ENCODE peak calls at places on chromosomes 1 and 21, in six cellular contexts. One of them, this sample, is unnamed.

GRCh38 chr1:212196355-212196754 is 88.9 kb upstream of the PPP2R5A start:
- DNase-seq in K562: no peak
- DNase-seq in GM12878: no peak
- DNase-seq in HCT116: no peak
- DNase-seq in HepG2: no peak
- DNase-seq in SK-N-SH: no peak
- DNase-seq in this sample: no peak

GRCh38 chr1:172952541-172952940 is 98.2 kb downstream of the TNFSF18 start:
- DNase-seq in K562: no peak
- DNase-seq in GM12878: no peak
- DNase-seq in HCT116: no peak
- DNase-seq in HepG2: no peak
- DNase-seq in SK-N-SH: no peak
- DNase-seq in this sample: no peak

GRCh38 chr1:38787041-38787440 is 72.5 kb downstream of the RRAGC start:
- DNase-seq in K562: no peak
- DNase-seq in GM12878: no peak
- DNase-seq in HCT116: no peak
- DNase-seq in HepG2: no peak
- DNase-seq in SK-N-SH: no peak
- DNase-seq in this sample: no peak

GRCh38 chr1:222916067-222916466 is 101.2 kb downstream of the DISP1 start:
- DNase-seq in K562: no peak
- DNase-seq in GM12878: no peak
- DNase-seq in HCT116: no peak
- DNase-seq in HepG2: no peak
- DNase-seq in SK-N-SH: no peak
- DNase-seq in this sample: no peak

GRCh38 chr1:17198476-17199258 is 6.3 kb upstream of the PADI1 start:
- DNase-seq in K562: no peak
- DNase-seq in GM12878: no peak
- DNase-seq in HCT116: no peak
- DNase-seq in HepG2: no peak
- DNase-seq in SK-N-SH: no peak
- DNase-seq in this sample: no peak

GRCh38 chr1:22826630-22827580 is 116.3 kb downstream of the EPHB2 start:
- DNase-seq in K562: no peak
- DNase-seq in GM12878: no peak
- DNase-seq in HCT116: no peak
- DNase-seq in HepG2: no peak
- DNase-seq in SK-N-SH: no peak
- DNase-seq in this sample: no peak

GRCh38 chr1:175218786-175219447 is 26.3 kb upstream of the KIAA0040 start:
- DNase-seq in K562: no peak
- DNase-seq in GM12878: no peak
- DNase-seq in HCT116: peak; percentile 56
- DNase-seq in HepG2: no peak
- DNase-seq in SK-N-SH: no peak
- DNase-seq in this sample: no peak

GRCh38 chr1:212293579-212293978 is 8.4 kb downstream of the PPP2R5A start:
- DNase-seq in K562: peak; percentile 38
- DNase-seq in GM12878: no peak
- DNase-seq in HCT116: no peak
- DNase-seq in HepG2: no peak
- DNase-seq in SK-N-SH: no peak
- DNase-seq in this sample: no peak

DNA sequence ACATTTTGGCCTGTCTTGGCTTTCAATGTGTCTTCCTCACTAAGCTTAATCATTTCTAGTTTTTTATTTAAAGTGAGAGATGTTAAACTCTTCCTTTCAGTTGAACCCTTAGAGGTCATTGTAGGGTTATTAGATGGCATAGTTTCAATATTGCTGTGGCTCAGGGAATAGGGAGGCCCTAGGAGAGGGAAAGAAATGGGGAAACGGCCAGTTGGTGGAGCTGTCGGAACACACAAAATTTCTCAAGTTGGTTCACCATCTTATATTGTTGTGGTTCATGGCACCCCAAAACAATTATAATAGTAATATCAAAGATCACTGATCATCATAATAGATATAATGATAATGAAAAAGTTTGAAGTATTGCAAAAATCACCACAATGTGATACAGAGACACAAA is 31.4 kb upstream of the KAZN start:
- DNase-seq in K562: no peak
- DNase-seq in GM12878: no peak
- DNase-seq in HCT116: peak; percentile 8
- DNase-seq in HepG2: no peak
- DNase-seq in SK-N-SH: no peak
- DNase-seq in this sample: no peak
- TF ChIP-seq CTCF in K562: peak; percentile 11
- TF ChIP-seq CTCF in GM12878: no peak
- TF ChIP-seq CTCF in HCT116: peak; percentile 33
- TF ChIP-seq CTCF in HepG2: peak; percentile 19
- TF ChIP-seq CTCF in SK-N-SH: no peak
- TF ChIP-seq CTCF in this sample: peak; percentile 40

DNA sequence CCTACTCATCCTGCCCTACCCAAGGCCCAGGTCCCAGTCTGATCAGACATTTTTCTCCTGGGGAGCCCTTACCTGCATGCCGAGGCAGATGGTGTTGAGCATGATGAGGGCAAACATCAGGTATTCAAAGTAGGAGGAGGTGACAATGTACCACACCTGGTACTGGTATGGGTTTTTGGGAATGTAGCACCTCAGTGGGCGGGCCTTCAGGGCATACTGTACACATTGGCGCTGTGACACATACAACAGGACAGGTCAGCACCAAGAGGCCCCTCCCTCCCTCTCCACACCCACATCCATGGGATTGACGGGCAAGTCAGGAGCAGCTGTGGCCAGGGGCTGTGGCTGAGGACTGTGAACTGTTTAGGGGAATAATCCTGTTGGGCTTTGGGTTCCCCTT is 37.1 kb upstream of the KIF21B start:
- DNase-seq in K562: no peak
- DNase-seq in GM12878: no peak
- DNase-seq in HCT116: no peak
- DNase-seq in HepG2: no peak
- DNase-seq in SK-N-SH: no peak
- DNase-seq in this sample: no peak
- TF ChIP-seq SIN3A in K562: no peak
- TF ChIP-seq SIN3A in GM12878: no peak
- TF ChIP-seq SIN3A in HCT116: no peak
- TF ChIP-seq SIN3A in HepG2: no peak
- TF ChIP-seq SIN3A in SK-N-SH: no peak
- TF ChIP-seq SIN3A in this sample: no peak

GRCh38 chr1:153791856-153792253 is 16.6 kb downstream of the SLC27A3 start:
- DNase-seq in K562: no peak
- DNase-seq in GM12878: no peak
- DNase-seq in HCT116: no peak
- DNase-seq in HepG2: no peak
- DNase-seq in SK-N-SH: no peak
- DNase-seq in this sample: no peak
- TF ChIP-seq REST in K562: no peak
- TF ChIP-seq REST in GM12878: no peak
- TF ChIP-seq REST in HCT116: no peak
- TF ChIP-seq REST in HepG2: no peak
- TF ChIP-seq REST in SK-N-SH: no peak
- TF ChIP-seq REST in this sample: no peak

GRCh38 chr21:39082656-39083376 is 100.4 kb downstream of the PSMG1 start:
- DNase-seq in K562: peak; percentile 62
- DNase-seq in GM12878: no peak
- DNase-seq in HCT116: peak; percentile 13
- DNase-seq in HepG2: peak; percentile 64
- DNase-seq in SK-N-SH: no peak
- DNase-seq in this sample: no peak
- TF ChIP-seq CTCF in K562: no peak
- TF ChIP-seq CTCF in GM12878: no peak
- TF ChIP-seq CTCF in HCT116: no peak
- TF ChIP-seq CTCF in HepG2: peak; percentile 7
- TF ChIP-seq CTCF in SK-N-SH: no peak
- TF ChIP-seq CTCF in this sample: no peak

DNA sequence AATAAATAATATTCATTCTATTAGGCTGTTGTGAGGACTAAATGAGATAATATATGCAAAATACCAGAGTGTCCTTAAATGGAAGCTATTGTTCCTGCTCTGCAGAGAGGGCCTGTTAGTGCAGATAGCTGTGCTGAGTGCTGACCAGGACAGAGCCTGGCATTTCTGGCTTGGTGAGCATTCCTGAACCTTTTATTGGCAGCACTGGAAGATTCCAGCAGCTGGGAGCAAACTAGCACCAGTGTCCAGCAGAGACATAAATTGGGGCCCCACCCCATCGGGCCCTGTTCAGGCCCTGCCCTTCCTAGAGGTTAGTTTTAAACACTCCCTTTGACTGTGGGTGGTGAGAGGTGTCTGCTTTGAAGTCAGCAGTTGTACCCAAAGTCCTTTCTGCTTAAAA is 85.9 kb upstream of the GADD45A start:
- DNase-seq in K562: no peak
- DNase-seq in GM12878: no peak
- DNase-seq in HCT116: no peak
- DNase-seq in HepG2: no peak
- DNase-seq in SK-N-SH: no peak
- DNase-seq in this sample: no peak
- TF ChIP-seq SIN3A in K562: no peak
- TF ChIP-seq SIN3A in GM12878: no peak
- TF ChIP-seq SIN3A in HCT116: no peak
- TF ChIP-seq SIN3A in HepG2: no peak
- TF ChIP-seq SIN3A in SK-N-SH: no peak
- TF ChIP-seq SIN3A in this sample: no peak

DNA sequence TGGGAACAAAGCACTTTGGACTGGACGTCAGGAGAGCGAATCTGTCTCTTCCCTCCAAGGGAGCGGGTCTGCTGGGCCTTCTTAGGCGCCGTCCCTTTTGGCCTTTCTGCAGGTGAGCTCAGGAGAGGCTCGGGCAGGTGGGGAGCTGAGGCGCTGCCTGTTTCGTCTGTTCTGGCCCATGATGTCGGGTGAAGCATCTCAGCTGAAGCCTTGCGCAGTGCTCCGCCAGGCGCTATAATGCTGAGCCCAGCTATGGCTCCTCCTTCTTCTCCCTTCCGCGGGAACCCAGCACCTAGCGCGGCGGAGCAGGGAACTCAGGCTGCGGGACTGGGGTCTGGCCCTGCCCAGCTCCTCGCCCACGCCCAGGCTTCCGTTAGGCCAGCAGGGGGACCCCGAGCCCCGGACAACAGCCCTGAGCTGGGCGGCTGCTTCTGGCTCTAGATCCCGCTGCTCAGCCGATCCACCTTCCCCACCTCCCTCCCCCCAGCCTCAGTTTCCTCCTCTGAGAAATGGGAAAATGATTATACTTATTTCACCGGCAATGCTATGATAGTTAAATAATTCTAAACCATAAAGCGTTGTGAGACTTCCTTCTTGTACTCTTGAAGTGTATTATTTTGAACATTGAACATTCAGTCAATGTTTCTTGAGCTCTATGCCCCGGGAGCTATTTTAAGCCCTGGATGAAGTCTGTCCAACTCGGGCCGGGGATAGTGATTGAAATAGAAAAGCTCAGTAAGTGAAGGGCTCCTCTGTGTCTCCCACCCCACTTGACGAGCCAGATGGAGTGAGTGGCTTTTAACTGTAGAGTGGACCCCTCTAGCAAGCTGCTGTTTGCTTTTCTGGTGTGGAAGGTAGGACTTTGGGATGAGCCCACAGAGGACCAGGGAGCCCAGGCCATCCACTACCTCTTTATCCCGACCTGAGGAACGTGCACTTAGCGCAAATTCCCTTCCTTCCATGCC is 9.6 kb upstream of the ADORA1 start:
- DNase-seq in K562: peak; percentile 92
- DNase-seq in GM12878: no peak
- DNase-seq in HCT116: peak; percentile 52
- DNase-seq in HepG2: peak; percentile 30
- DNase-seq in SK-N-SH: peak; percentile 95
- DNase-seq in this sample: peak; percentile 10
- TF ChIP-seq REST in K562: no peak
- TF ChIP-seq REST in GM12878: no peak
- TF ChIP-seq REST in HCT116: no peak
- TF ChIP-seq REST in HepG2: no peak
- TF ChIP-seq REST in SK-N-SH: no peak
- TF ChIP-seq REST in this sample: peak; percentile 52

GRCh38 chr1:183363967-183364366 is 54.2 kb downstream of the NMNAT2 start:
- DNase-seq in K562: no peak
- DNase-seq in GM12878: no peak
- DNase-seq in HCT116: no peak
- DNase-seq in HepG2: no peak
- DNase-seq in SK-N-SH: no peak
- DNase-seq in this sample: no peak
- TF ChIP-seq CTCF in K562: no peak
- TF ChIP-seq CTCF in GM12878: no peak
- TF ChIP-seq CTCF in HCT116: no peak
- TF ChIP-seq CTCF in HepG2: no peak
- TF ChIP-seq CTCF in SK-N-SH: no peak
- TF ChIP-seq CTCF in this sample: no peak

GRCh38 chr1:203524824-203525223 is 30.9 kb downstream of the OPTC start:
- DNase-seq in K562: no peak
- DNase-seq in GM12878: no peak
- DNase-seq in HCT116: no peak
- DNase-seq in HepG2: no peak
- DNase-seq in SK-N-SH: no peak
- DNase-seq in this sample: no peak

GRCh38 chr1:203527013-203527412 is 33.1 kb downstream of the OPTC start:
- DNase-seq in K562: no peak
- DNase-seq in GM12878: no peak
- DNase-seq in HCT116: no peak
- DNase-seq in HepG2: no peak
- DNase-seq in SK-N-SH: no peak
- DNase-seq in this sample: no peak

GRCh38 chr1:203528098-203528497 is 34.1 kb downstream of the OPTC start:
- DNase-seq in K562: no peak
- DNase-seq in GM12878: no peak
- DNase-seq in HCT116: no peak
- DNase-seq in HepG2: no peak
- DNase-seq in SK-N-SH: no peak
- DNase-seq in this sample: no peak

GRCh38 chr1:203525685-203526084 is 31.7 kb downstream of the OPTC start:
- DNase-seq in K562: no peak
- DNase-seq in GM12878: no peak
- DNase-seq in HCT116: no peak
- DNase-seq in HepG2: no peak
- DNase-seq in SK-N-SH: no peak
- DNase-seq in this sample: no peak

DNA sequence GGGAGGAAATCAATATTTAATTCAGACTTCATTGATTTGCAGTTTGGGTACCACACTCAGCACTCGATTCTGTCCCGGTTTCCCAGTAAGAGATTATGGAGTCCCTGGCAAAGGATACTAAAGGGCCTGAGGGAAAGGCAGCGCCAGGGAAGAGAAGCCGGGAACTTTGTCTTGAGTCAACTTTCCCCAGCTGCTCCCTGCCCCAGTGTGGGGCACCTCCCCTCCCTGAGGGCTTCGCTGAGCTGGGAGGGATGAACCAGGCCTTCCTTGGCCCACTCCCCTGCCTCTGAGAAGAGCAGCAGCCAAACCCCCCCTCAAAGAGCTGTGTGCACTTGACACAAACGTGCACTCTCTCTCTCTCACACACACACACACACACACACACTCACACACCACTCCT is 32.6 kb downstream of the OPTC start:
- DNase-seq in K562: no peak
- DNase-seq in GM12878: no peak
- DNase-seq in HCT116: no peak
- DNase-seq in HepG2: no peak
- DNase-seq in SK-N-SH: no peak
- DNase-seq in this sample: no peak
- TF ChIP-seq SIN3A in K562: no peak
- TF ChIP-seq SIN3A in GM12878: no peak
- TF ChIP-seq SIN3A in HCT116: no peak
- TF ChIP-seq SIN3A in HepG2: no peak
- TF ChIP-seq SIN3A in SK-N-SH: no peak
- TF ChIP-seq SIN3A in this sample: no peak